ENCODE peak calls at places on chromosomes 13 and 19, in six cellular contexts. One of them, this sample, is unnamed.

GRCh38 chr13:25819856-25820530 is 231.8 kb downstream of the SHISA2 start:
- DNase-seq in activated CD4-positive, alpha-beta memory T cell treated with anti-CD3 and anti-CD28 coated beads, Interleukin-2, amount 10 ng/mL, durations not matched to agents 7 days and 5 days: no peak
- DNase-seq in cerebellar cortex: peak; percentile 80
- DNase-seq in AG09319: no peak
- DNase-seq in H54: no peak
- DNase-seq in astrocyte of the spinal cord: peak; percentile 62
- DNase-seq in this sample: no peak

GRCh38 chr13:114062754-114063153 is 69.7 kb downstream of the RASA3 start:
- DNase-seq in AG09319: no peak
- DNase-seq in cerebellar cortex: no peak
- DNase-seq in H54: no peak
- DNase-seq in astrocyte of the spinal cord: no peak
- DNase-seq in activated CD4-positive, alpha-beta memory T cell treated with anti-CD3 and anti-CD28 coated beads, Interleukin-2, amount 10 ng/mL, durations not matched to agents 7 days and 5 days: no peak
- DNase-seq in this sample: no peak

GRCh38 chr13:24071016-24071415 is 89.5 kb upstream of the SPATA13 start:
- DNase-seq in cerebellar cortex: no peak
- DNase-seq in H54: no peak
- DNase-seq in astrocyte of the spinal cord: no peak
- DNase-seq in AG09319: no peak
- DNase-seq in activated CD4-positive, alpha-beta memory T cell treated with anti-CD3 and anti-CD28 coated beads, Interleukin-2, amount 10 ng/mL, durations not matched to agents 7 days and 5 days: no peak
- DNase-seq in this sample: no peak

GRCh38 chr13:95212962-95213850 is 88.0 kb downstream of the ABCC4 start:
- DNase-seq in astrocyte of the spinal cord: no peak
- DNase-seq in AG09319: no peak
- DNase-seq in cerebellar cortex: no peak
- DNase-seq in activated CD4-positive, alpha-beta memory T cell treated with anti-CD3 and anti-CD28 coated beads, Interleukin-2, amount 10 ng/mL, durations not matched to agents 7 days and 5 days: no peak
- DNase-seq in H54: no peak
- DNase-seq in this sample: no peak

GRCh38 chr13:49869514-49869913 is 66.6 kb downstream of the SPRYD7 start:
- DNase-seq in H54: no peak
- DNase-seq in astrocyte of the spinal cord: peak; percentile 22
- DNase-seq in AG09319: no peak
- DNase-seq in activated CD4-positive, alpha-beta memory T cell treated with anti-CD3 and anti-CD28 coated beads, Interleukin-2, amount 10 ng/mL, durations not matched to agents 7 days and 5 days: no peak
- DNase-seq in cerebellar cortex: peak; percentile 18
- DNase-seq in this sample: no peak

GRCh38 chr13:30529085-30529815 is 63.5 kb upstream of the HMGB1 start:
- DNase-seq in cerebellar cortex: no peak
- DNase-seq in astrocyte of the spinal cord: peak; percentile 3
- DNase-seq in AG09319: no peak
- DNase-seq in H54: no peak
- DNase-seq in activated CD4-positive, alpha-beta memory T cell treated with anti-CD3 and anti-CD28 coated beads, Interleukin-2, amount 10 ng/mL, durations not matched to agents 7 days and 5 days: no peak
- DNase-seq in this sample: no peak

GRCh38 chr13:93603043-93603442 is 376.4 kb downstream of the GPC6 start:
- DNase-seq in H54: peak; percentile 5
- DNase-seq in astrocyte of the spinal cord: peak; percentile 75
- DNase-seq in AG09319: peak; percentile 75
- DNase-seq in activated CD4-positive, alpha-beta memory T cell treated with anti-CD3 and anti-CD28 coated beads, Interleukin-2, amount 10 ng/mL, durations not matched to agents 7 days and 5 days: no peak
- DNase-seq in cerebellar cortex: no peak
- DNase-seq in this sample: no peak

GRCh38 chr13:85853161-85853894 is 54.1 kb upstream of the SLITRK6 start:
- DNase-seq in H54: no peak
- DNase-seq in activated CD4-positive, alpha-beta memory T cell treated with anti-CD3 and anti-CD28 coated beads, Interleukin-2, amount 10 ng/mL, durations not matched to agents 7 days and 5 days: no peak
- DNase-seq in AG09319: no peak
- DNase-seq in cerebellar cortex: no peak
- DNase-seq in astrocyte of the spinal cord: no peak
- DNase-seq in this sample: no peak

GRCh38 chr19:44807652-44808462 is 1.0 kb upstream of the BCAM start:
- DNase-seq in cerebellar cortex: peak; percentile 66
- DNase-seq in activated CD4-positive, alpha-beta memory T cell treated with anti-CD3 and anti-CD28 coated beads, Interleukin-2, amount 10 ng/mL, durations not matched to agents 7 days and 5 days: no peak
- DNase-seq in H54: no peak
- DNase-seq in AG09319: peak; percentile 15
- DNase-seq in astrocyte of the spinal cord: peak; percentile 17
- DNase-seq in this sample: no peak

GRCh38 chr19:47848871-47849473 is 10.1 kb upstream of the TPRX2 start:
- DNase-seq in cerebellar cortex: peak; percentile 50
- DNase-seq in activated CD4-positive, alpha-beta memory T cell treated with anti-CD3 and anti-CD28 coated beads, Interleukin-2, amount 10 ng/mL, durations not matched to agents 7 days and 5 days: peak; percentile 43
- DNase-seq in astrocyte of the spinal cord: no peak
- DNase-seq in AG09319: no peak
- DNase-seq in H54: peak; percentile 21
- DNase-seq in this sample: no peak

GRCh38 chr13:29852464-29853054 is 2.1 kb upstream of the UBL3 start:
- DNase-seq in astrocyte of the spinal cord: no peak
- DNase-seq in activated CD4-positive, alpha-beta memory T cell treated with anti-CD3 and anti-CD28 coated beads, Interleukin-2, amount 10 ng/mL, durations not matched to agents 7 days and 5 days: no peak
- DNase-seq in H54: no peak
- DNase-seq in AG09319: no peak
- DNase-seq in cerebellar cortex: no peak
- DNase-seq in this sample: no peak